ENCODE peak calls at places on chromosome 18, in ten cellular contexts. F is GM03348; O is iris pigment epithelial cell; G is GM12865; S is activated CD4-positive, alpha-beta T cell treated with anti-CD3 and anti-CD28 coated beads, Interleukin-2, amount 50 U/mL, for 48 hours; U is A549; L is stimulated activated CD8-positive, alpha-beta memory T cell treated with anti-CD3 and anti-CD28 coated beads, Interleukin-7, amount 100 ng/mL, for 1 hour; R is heart left ventricle; M is stimulated activated CD4-positive, alpha-beta T cell treated with anti-CD3 and anti-CD28 coated beads, Interleukin-1b, Interleukin-23, amount 100 ng/mL, for 24 hours; Z is activated T-cell treated with anti-CD3 and anti-CD28 coated beads, Interleukin-2, amount 50 U/mL, for 72 hours. E is an unnamed sample.
A peak's percentile ranks its signal among the peaks of the same experiment; 100 is the strongest.

GRCh38 chr18:41347057-41347456 is 608.0 kb upstream of the PIK3C3 start:
- DNase-seq in M (no peak), G (no peak), S (no peak), L (no peak), Z (no peak), U (no peak), R (no peak), O (peak; percentile 87), F (no peak), E (no peak)

GRCh38 chr18:55179460-55180195 is 220.4 kb upstream of the CCDC68 start:
- DNase-seq in M (no peak), R (no peak), Z (no peak), L (no peak), U (no peak), G (no peak), S (no peak), O (peak; percentile 68), F (no peak), E (no peak)

GRCh38 chr18:68979737-68980136 is 181.9 kb downstream of the CCDC102B start:
- DNase-seq in G (no peak), R (no peak), F (no peak), M (no peak), S (no peak), U (no peak), O (no peak), Z (no peak), L (no peak), E (no peak)

GRCh38 chr18:78126106-78126505 is 853.5 kb upstream of the SALL3 start:
- DNase-seq in R (no peak), L (no peak), U (no peak), M (no peak), O (no peak), S (no peak), G (no peak), Z (no peak), F (no peak), E (no peak)

GRCh38 chr18:7028625-7029024 is 89.0 kb downstream of the LAMA1 start:
- DNase-seq in Z (no peak), O (no peak), S (no peak), G (no peak), L (no peak), M (no peak), U (no peak), R (no peak), F (no peak), E (no peak)

GRCh38 chr18:23703057-23703986 is 14.1 kb downstream of the LAMA3 start:
- DNase-seq in F (peak; percentile 72), G (peak; percentile 58), O (peak; percentile 78), S (no peak), L (no peak), U (peak; percentile 43), M (no peak), Z (peak; percentile 8), R (no peak), E (peak; percentile 56)

GRCh38 chr18:59954241-59954640 is 54.4 kb downstream of the PMAIP1 start:
- DNase-seq in F (no peak), S (no peak), G (no peak), Z (no peak), U (no peak), M (no peak), O (no peak), L (no peak), R (no peak), E (no peak)

GRCh38 chr18:26227051-26227672 is 917 bp downstream of the TAF4B start:
- DNase-seq in R (no peak), L (no peak), S (no peak), M (no peak), Z (no peak), O (peak; percentile 8), F (peak; percentile 8), U (no peak), G (no peak), E (no peak)

GRCh38 chr18:36194719-36195315 is 7.5 kb downstream of the MOCOS start:
- DNase-seq in F (no peak), O (no peak), Z (no peak), S (no peak), G (no peak), M (no peak), L (no peak), U (no peak), R (no peak), E (no peak)

GRCh38 chr18:63346031-63346430 is 21.0 kb downstream of the KDSR start:
- DNase-seq in U (no peak), Z (no peak), F (peak; percentile 29), R (peak; percentile 53), G (no peak), S (no peak), M (no peak), L (no peak), O (no peak), E (no peak)

GRCh38 chr18:52242711-52243110 is 97.3 kb upstream of the DCC start:
- DNase-seq in R (no peak), O (no peak), U (no peak), S (no peak), F (no peak), M (no peak), L (no peak), G (no peak), Z (no peak), E (no peak)

GRCh38 chr18:48676346-48676745 is 137.5 kb downstream of the CTIF start:
- DNase-seq in O (no peak), M (no peak), F (no peak), Z (no peak), U (no peak), L (no peak), R (peak; percentile 20), G (no peak), S (no peak), E (no peak)

GRCh38 chr18:79657342-79657996 is 22.1 kb upstream of the CTDP1 start:
- DNase-seq in O (no peak), F (no peak), L (no peak), U (no peak), G (no peak), Z (no peak), R (no peak), S (no peak), M (no peak), E (no peak)

GRCh38 chr18:57003342-57003741 is 143.5 kb upstream of the BOD1L2 start:
- DNase-seq in F (no peak), G (no peak), M (no peak), O (no peak), R (no peak), L (no peak), Z (no peak), S (no peak), U (no peak), E (no peak)